ENCODE peak calls at places on chromosomes 2 and 18, in nine cellular contexts. One of them, this sample, is unnamed.

GRCh38 chr2:120109186-120110061 is 96.5 kb downstream of the EPB41L5 start:
- DNase-seq in heart left ventricle: no peak
- DNase-seq in omental fat pad: no peak
- DNase-seq in HFFc6: peak; percentile 55
- DNase-seq in HTR-8/SVneo: peak; percentile 21
- DNase-seq in activated T-helper 9 cell treated with anti-CD3 and anti-CD28 coated beads, Interleukin-2, amount 50 U/mL, for 16 hours: no peak
- DNase-seq in epithelial cell of esophagus: peak; percentile 62
- DNase-seq in AG20443: peak; percentile 24
- DNase-seq in stimulated activated naive CD8-positive, alpha-beta T cell treated with anti-CD3 and anti-CD28 coated beads, Interleukin-15, Interleukin-2, amounts not matched to agents 100 U/mL and 50 U/mL, for 24 hours: no peak
- DNase-seq in this sample: no peak

GRCh38 chr2:3265981-3266726 is 111.5 kb downstream of the EIPR1 start:
- DNase-seq in epithelial cell of esophagus: no peak
- DNase-seq in omental fat pad: no peak
- DNase-seq in AG20443: no peak
- DNase-seq in HFFc6: no peak
- DNase-seq in stimulated activated naive CD8-positive, alpha-beta T cell treated with anti-CD3 and anti-CD28 coated beads, Interleukin-15, Interleukin-2, amounts not matched to agents 100 U/mL and 50 U/mL, for 24 hours: no peak
- DNase-seq in activated T-helper 9 cell treated with anti-CD3 and anti-CD28 coated beads, Interleukin-2, amount 50 U/mL, for 16 hours: no peak
- DNase-seq in heart left ventricle: no peak
- DNase-seq in HTR-8/SVneo: no peak
- DNase-seq in this sample: no peak

GRCh38 chr2:98134138-98134537 is 47.2 kb downstream of the VWA3B start:
- DNase-seq in HFFc6: no peak
- DNase-seq in HTR-8/SVneo: no peak
- DNase-seq in epithelial cell of esophagus: peak; percentile 21
- DNase-seq in AG20443: no peak
- DNase-seq in omental fat pad: no peak
- DNase-seq in heart left ventricle: peak; percentile 56
- DNase-seq in activated T-helper 9 cell treated with anti-CD3 and anti-CD28 coated beads, Interleukin-2, amount 50 U/mL, for 16 hours: peak; percentile 5
- DNase-seq in stimulated activated naive CD8-positive, alpha-beta T cell treated with anti-CD3 and anti-CD28 coated beads, Interleukin-15, Interleukin-2, amounts not matched to agents 100 U/mL and 50 U/mL, for 24 hours: peak; percentile 72
- DNase-seq in this sample: no peak

GRCh38 chr2:64594563-64594989 is 59.1 kb downstream of the SERTAD2 start:
- DNase-seq in stimulated activated naive CD8-positive, alpha-beta T cell treated with anti-CD3 and anti-CD28 coated beads, Interleukin-15, Interleukin-2, amounts not matched to agents 100 U/mL and 50 U/mL, for 24 hours: no peak
- DNase-seq in activated T-helper 9 cell treated with anti-CD3 and anti-CD28 coated beads, Interleukin-2, amount 50 U/mL, for 16 hours: no peak
- DNase-seq in HFFc6: peak; percentile 80
- DNase-seq in heart left ventricle: no peak
- DNase-seq in HTR-8/SVneo: no peak
- DNase-seq in AG20443: peak; percentile 55
- DNase-seq in epithelial cell of esophagus: peak; percentile 81
- DNase-seq in omental fat pad: no peak
- DNase-seq in this sample: no peak

GRCh38 chr2:181188605-181189004 is 208.2 kb downstream of the UBE2E3 start:
- DNase-seq in HTR-8/SVneo: no peak
- DNase-seq in HFFc6: no peak
- DNase-seq in heart left ventricle: no peak
- DNase-seq in epithelial cell of esophagus: no peak
- DNase-seq in omental fat pad: no peak
- DNase-seq in activated T-helper 9 cell treated with anti-CD3 and anti-CD28 coated beads, Interleukin-2, amount 50 U/mL, for 16 hours: no peak
- DNase-seq in AG20443: no peak
- DNase-seq in stimulated activated naive CD8-positive, alpha-beta T cell treated with anti-CD3 and anti-CD28 coated beads, Interleukin-15, Interleukin-2, amounts not matched to agents 100 U/mL and 50 U/mL, for 24 hours: no peak
- DNase-seq in this sample: no peak

GRCh38 chr2:237471457-237472186 is 15.4 kb upstream of the MLPH start:
- DNase-seq in HTR-8/SVneo: peak; percentile 72
- DNase-seq in AG20443: peak; percentile 81
- DNase-seq in stimulated activated naive CD8-positive, alpha-beta T cell treated with anti-CD3 and anti-CD28 coated beads, Interleukin-15, Interleukin-2, amounts not matched to agents 100 U/mL and 50 U/mL, for 24 hours: peak; percentile 61
- DNase-seq in HFFc6: peak; percentile 64
- DNase-seq in heart left ventricle: peak; percentile 62
- DNase-seq in omental fat pad: no peak
- DNase-seq in activated T-helper 9 cell treated with anti-CD3 and anti-CD28 coated beads, Interleukin-2, amount 50 U/mL, for 16 hours: no peak
- DNase-seq in epithelial cell of esophagus: peak; percentile 49
- DNase-seq in this sample: no peak

GRCh38 chr2:239293450-239294430 is 107.1 kb downstream of the HDAC4 start:
- DNase-seq in heart left ventricle: no peak
- DNase-seq in HFFc6: no peak
- DNase-seq in AG20443: no peak
- DNase-seq in stimulated activated naive CD8-positive, alpha-beta T cell treated with anti-CD3 and anti-CD28 coated beads, Interleukin-15, Interleukin-2, amounts not matched to agents 100 U/mL and 50 U/mL, for 24 hours: peak; percentile 69
- DNase-seq in HTR-8/SVneo: no peak
- DNase-seq in omental fat pad: no peak
- DNase-seq in epithelial cell of esophagus: no peak
- DNase-seq in activated T-helper 9 cell treated with anti-CD3 and anti-CD28 coated beads, Interleukin-2, amount 50 U/mL, for 16 hours: peak; percentile 55
- DNase-seq in this sample: no peak

GRCh38 chr2:238098854-238099708 is 1.1 kb upstream of the ESPNL start:
- DNase-seq in heart left ventricle: no peak
- DNase-seq in activated T-helper 9 cell treated with anti-CD3 and anti-CD28 coated beads, Interleukin-2, amount 50 U/mL, for 16 hours: no peak
- DNase-seq in stimulated activated naive CD8-positive, alpha-beta T cell treated with anti-CD3 and anti-CD28 coated beads, Interleukin-15, Interleukin-2, amounts not matched to agents 100 U/mL and 50 U/mL, for 24 hours: no peak
- DNase-seq in AG20443: peak; percentile 3
- DNase-seq in omental fat pad: no peak
- DNase-seq in epithelial cell of esophagus: no peak
- DNase-seq in HTR-8/SVneo: no peak
- DNase-seq in HFFc6: no peak
- DNase-seq in this sample: no peak

GRCh38 chr2:199404841-199405240 is 52.9 kb downstream of the SATB2 start:
- DNase-seq in epithelial cell of esophagus: peak; percentile 19
- DNase-seq in heart left ventricle: no peak
- DNase-seq in HTR-8/SVneo: no peak
- DNase-seq in omental fat pad: no peak
- DNase-seq in activated T-helper 9 cell treated with anti-CD3 and anti-CD28 coated beads, Interleukin-2, amount 50 U/mL, for 16 hours: no peak
- DNase-seq in HFFc6: peak; percentile 56
- DNase-seq in stimulated activated naive CD8-positive, alpha-beta T cell treated with anti-CD3 and anti-CD28 coated beads, Interleukin-15, Interleukin-2, amounts not matched to agents 100 U/mL and 50 U/mL, for 24 hours: no peak
- DNase-seq in AG20443: peak; percentile 39
- DNase-seq in this sample: no peak

GRCh38 chr2:226489765-226490164 is 309.9 kb downstream of the IRS1 start:
- DNase-seq in heart left ventricle: no peak
- DNase-seq in HTR-8/SVneo: peak; percentile 34
- DNase-seq in AG20443: peak; percentile 70
- DNase-seq in epithelial cell of esophagus: peak; percentile 87
- DNase-seq in activated T-helper 9 cell treated with anti-CD3 and anti-CD28 coated beads, Interleukin-2, amount 50 U/mL, for 16 hours: no peak
- DNase-seq in stimulated activated naive CD8-positive, alpha-beta T cell treated with anti-CD3 and anti-CD28 coated beads, Interleukin-15, Interleukin-2, amounts not matched to agents 100 U/mL and 50 U/mL, for 24 hours: no peak
- DNase-seq in HFFc6: peak; percentile 76
- DNase-seq in omental fat pad: no peak
- DNase-seq in this sample: no peak

GRCh38 chr18:13361422-13361821 is 142.9 kb downstream of the LDLRAD4 start:
- DNase-seq in omental fat pad: no peak
- DNase-seq in HTR-8/SVneo: no peak
- DNase-seq in activated T-helper 9 cell treated with anti-CD3 and anti-CD28 coated beads, Interleukin-2, amount 50 U/mL, for 16 hours: no peak
- DNase-seq in heart left ventricle: no peak
- DNase-seq in epithelial cell of esophagus: no peak
- DNase-seq in stimulated activated naive CD8-positive, alpha-beta T cell treated with anti-CD3 and anti-CD28 coated beads, Interleukin-15, Interleukin-2, amounts not matched to agents 100 U/mL and 50 U/mL, for 24 hours: no peak
- DNase-seq in HFFc6: no peak
- DNase-seq in AG20443: no peak
- DNase-seq in this sample: no peak

GRCh38 chr2:60882971-60883753 is 1.8 kb downstream of the REL start:
- DNase-seq in stimulated activated naive CD8-positive, alpha-beta T cell treated with anti-CD3 and anti-CD28 coated beads, Interleukin-15, Interleukin-2, amounts not matched to agents 100 U/mL and 50 U/mL, for 24 hours: peak; percentile 45
- DNase-seq in omental fat pad: no peak
- DNase-seq in HFFc6: no peak
- DNase-seq in heart left ventricle: no peak
- DNase-seq in AG20443: no peak
- DNase-seq in activated T-helper 9 cell treated with anti-CD3 and anti-CD28 coated beads, Interleukin-2, amount 50 U/mL, for 16 hours: no peak
- DNase-seq in HTR-8/SVneo: no peak
- DNase-seq in epithelial cell of esophagus: peak; percentile 18
- DNase-seq in this sample: no peak

GRCh38 chr18:22026362-22026761 is 143.0 kb upstream of the GATA6 start:
- DNase-seq in HFFc6: no peak
- DNase-seq in activated T-helper 9 cell treated with anti-CD3 and anti-CD28 coated beads, Interleukin-2, amount 50 U/mL, for 16 hours: no peak
- DNase-seq in AG20443: no peak
- DNase-seq in stimulated activated naive CD8-positive, alpha-beta T cell treated with anti-CD3 and anti-CD28 coated beads, Interleukin-15, Interleukin-2, amounts not matched to agents 100 U/mL and 50 U/mL, for 24 hours: no peak
- DNase-seq in HTR-8/SVneo: no peak
- DNase-seq in epithelial cell of esophagus: no peak
- DNase-seq in heart left ventricle: no peak
- DNase-seq in omental fat pad: no peak
- DNase-seq in this sample: no peak

GRCh38 chr2:108128226-108128786 is 111.5 kb upstream of the SULT1C3 start:
- DNase-seq in AG20443: no peak
- DNase-seq in omental fat pad: no peak
- DNase-seq in activated T-helper 9 cell treated with anti-CD3 and anti-CD28 coated beads, Interleukin-2, amount 50 U/mL, for 16 hours: no peak
- DNase-seq in HTR-8/SVneo: no peak
- DNase-seq in epithelial cell of esophagus: no peak
- DNase-seq in stimulated activated naive CD8-positive, alpha-beta T cell treated with anti-CD3 and anti-CD28 coated beads, Interleukin-15, Interleukin-2, amounts not matched to agents 100 U/mL and 50 U/mL, for 24 hours: no peak
- DNase-seq in HFFc6: no peak
- DNase-seq in heart left ventricle: no peak
- DNase-seq in this sample: no peak

GRCh38 chr2:104854507-104855173 is 725 bp downstream of the POU3F3 start:
- DNase-seq in epithelial cell of esophagus: no peak
- DNase-seq in heart left ventricle: no peak
- DNase-seq in activated T-helper 9 cell treated with anti-CD3 and anti-CD28 coated beads, Interleukin-2, amount 50 U/mL, for 16 hours: no peak
- DNase-seq in stimulated activated naive CD8-positive, alpha-beta T cell treated with anti-CD3 and anti-CD28 coated beads, Interleukin-15, Interleukin-2, amounts not matched to agents 100 U/mL and 50 U/mL, for 24 hours: no peak
- DNase-seq in omental fat pad: no peak
- DNase-seq in HFFc6: no peak
- DNase-seq in HTR-8/SVneo: no peak
- DNase-seq in AG20443: no peak
- DNase-seq in this sample: no peak

GRCh38 chr2:174438146-174438886 is 42.8 kb downstream of the SCRN3 start:
- DNase-seq in HTR-8/SVneo: no peak
- DNase-seq in activated T-helper 9 cell treated with anti-CD3 and anti-CD28 coated beads, Interleukin-2, amount 50 U/mL, for 16 hours: no peak
- DNase-seq in stimulated activated naive CD8-positive, alpha-beta T cell treated with anti-CD3 and anti-CD28 coated beads, Interleukin-15, Interleukin-2, amounts not matched to agents 100 U/mL and 50 U/mL, for 24 hours: no peak
- DNase-seq in AG20443: no peak
- DNase-seq in HFFc6: no peak
- DNase-seq in omental fat pad: no peak
- DNase-seq in epithelial cell of esophagus: no peak
- DNase-seq in heart left ventricle: peak; percentile 64
- DNase-seq in this sample: no peak

GRCh38 chr2:6721395-6721794 is 144.3 kb downstream of the CMPK2 start:
- DNase-seq in heart left ventricle: no peak
- DNase-seq in activated T-helper 9 cell treated with anti-CD3 and anti-CD28 coated beads, Interleukin-2, amount 50 U/mL, for 16 hours: no peak
- DNase-seq in HFFc6: no peak
- DNase-seq in AG20443: no peak
- DNase-seq in stimulated activated naive CD8-positive, alpha-beta T cell treated with anti-CD3 and anti-CD28 coated beads, Interleukin-15, Interleukin-2, amounts not matched to agents 100 U/mL and 50 U/mL, for 24 hours: no peak
- DNase-seq in HTR-8/SVneo: no peak
- DNase-seq in omental fat pad: no peak
- DNase-seq in epithelial cell of esophagus: no peak
- DNase-seq in this sample: no peak

GRCh38 chr2:61536086-61536722 is 2.0 kb downstream of the XPO1 start:
- DNase-seq in omental fat pad: no peak
- DNase-seq in heart left ventricle: peak; percentile 93
- DNase-seq in epithelial cell of esophagus: peak; percentile 94
- DNase-seq in HFFc6: peak; percentile 26
- DNase-seq in activated T-helper 9 cell treated with anti-CD3 and anti-CD28 coated beads, Interleukin-2, amount 50 U/mL, for 16 hours: no peak
- DNase-seq in HTR-8/SVneo: no peak
- DNase-seq in AG20443: no peak
- DNase-seq in stimulated activated naive CD8-positive, alpha-beta T cell treated with anti-CD3 and anti-CD28 coated beads, Interleukin-15, Interleukin-2, amounts not matched to agents 100 U/mL and 50 U/mL, for 24 hours: no peak
- DNase-seq in this sample: no peak

GRCh38 chr2:190137561-190137960 is 75.0 kb upstream of the MSTN start:
- DNase-seq in activated T-helper 9 cell treated with anti-CD3 and anti-CD28 coated beads, Interleukin-2, amount 50 U/mL, for 16 hours: no peak
- DNase-seq in AG20443: peak; percentile 49
- DNase-seq in epithelial cell of esophagus: no peak
- DNase-seq in stimulated activated naive CD8-positive, alpha-beta T cell treated with anti-CD3 and anti-CD28 coated beads, Interleukin-15, Interleukin-2, amounts not matched to agents 100 U/mL and 50 U/mL, for 24 hours: no peak
- DNase-seq in HFFc6: no peak
- DNase-seq in HTR-8/SVneo: no peak
- DNase-seq in omental fat pad: no peak
- DNase-seq in heart left ventricle: no peak
- DNase-seq in this sample: no peak

GRCh38 chr18:49849331-49850217 is 36.2 kb upstream of the ACAA2 start:
- DNase-seq in heart left ventricle: peak; percentile 81
- DNase-seq in HFFc6: peak; percentile 87
- DNase-seq in activated T-helper 9 cell treated with anti-CD3 and anti-CD28 coated beads, Interleukin-2, amount 50 U/mL, for 16 hours: no peak
- DNase-seq in HTR-8/SVneo: peak; percentile 90
- DNase-seq in AG20443: peak; percentile 83
- DNase-seq in omental fat pad: peak; percentile 42
- DNase-seq in epithelial cell of esophagus: peak; percentile 97
- DNase-seq in stimulated activated naive CD8-positive, alpha-beta T cell treated with anti-CD3 and anti-CD28 coated beads, Interleukin-15, Interleukin-2, amounts not matched to agents 100 U/mL and 50 U/mL, for 24 hours: no peak
- DNase-seq in this sample: no peak

GRCh38 chr2:27370816-27371620 is 602 bp downstream of the SNX17 start:
- DNase-seq in stimulated activated naive CD8-positive, alpha-beta T cell treated with anti-CD3 and anti-CD28 coated beads, Interleukin-15, Interleukin-2, amounts not matched to agents 100 U/mL and 50 U/mL, for 24 hours: peak; percentile 50
- DNase-seq in epithelial cell of esophagus: peak; percentile 71
- DNase-seq in heart left ventricle: peak; percentile 61
- DNase-seq in omental fat pad: no peak
- DNase-seq in HFFc6: peak; percentile 34
- DNase-seq in AG20443: no peak
- DNase-seq in HTR-8/SVneo: no peak
- DNase-seq in activated T-helper 9 cell treated with anti-CD3 and anti-CD28 coated beads, Interleukin-2, amount 50 U/mL, for 16 hours: no peak
- DNase-seq in this sample: no peak

GRCh38 chr2:106990307-106990706 is 104.3 kb upstream of the ST6GAL2 start:
- DNase-seq in omental fat pad: no peak
- DNase-seq in heart left ventricle: no peak
- DNase-seq in epithelial cell of esophagus: no peak
- DNase-seq in stimulated activated naive CD8-positive, alpha-beta T cell treated with anti-CD3 and anti-CD28 coated beads, Interleukin-15, Interleukin-2, amounts not matched to agents 100 U/mL and 50 U/mL, for 24 hours: no peak
- DNase-seq in HTR-8/SVneo: no peak
- DNase-seq in HFFc6: peak; percentile 79
- DNase-seq in activated T-helper 9 cell treated with anti-CD3 and anti-CD28 coated beads, Interleukin-2, amount 50 U/mL, for 16 hours: no peak
- DNase-seq in AG20443: peak; percentile 75
- DNase-seq in this sample: no peak

GRCh38 chr2:153912798-153913396 is 41.2 kb downstream of the GALNT13 start:
- DNase-seq in epithelial cell of esophagus: no peak
- DNase-seq in omental fat pad: no peak
- DNase-seq in stimulated activated naive CD8-positive, alpha-beta T cell treated with anti-CD3 and anti-CD28 coated beads, Interleukin-15, Interleukin-2, amounts not matched to agents 100 U/mL and 50 U/mL, for 24 hours: no peak
- DNase-seq in HTR-8/SVneo: no peak
- DNase-seq in heart left ventricle: no peak
- DNase-seq in AG20443: no peak
- DNase-seq in HFFc6: no peak
- DNase-seq in activated T-helper 9 cell treated with anti-CD3 and anti-CD28 coated beads, Interleukin-2, amount 50 U/mL, for 16 hours: no peak
- DNase-seq in this sample: no peak

GRCh38 chr2:205681836-205682238 is 464 bp upstream of the NRP2 start:
- DNase-seq in HTR-8/SVneo: no peak
- DNase-seq in heart left ventricle: no peak
- DNase-seq in AG20443: peak; percentile 26
- DNase-seq in HFFc6: no peak
- DNase-seq in epithelial cell of esophagus: peak; percentile 37
- DNase-seq in activated T-helper 9 cell treated with anti-CD3 and anti-CD28 coated beads, Interleukin-2, amount 50 U/mL, for 16 hours: no peak
- DNase-seq in omental fat pad: no peak
- DNase-seq in stimulated activated naive CD8-positive, alpha-beta T cell treated with anti-CD3 and anti-CD28 coated beads, Interleukin-15, Interleukin-2, amounts not matched to agents 100 U/mL and 50 U/mL, for 24 hours: no peak
- DNase-seq in this sample: no peak

GRCh38 chr2:120819720-120820210 is 84.1 kb downstream of the GLI2 start:
- DNase-seq in HFFc6: no peak
- DNase-seq in HTR-8/SVneo: no peak
- DNase-seq in AG20443: no peak
- DNase-seq in heart left ventricle: no peak
- DNase-seq in stimulated activated naive CD8-positive, alpha-beta T cell treated with anti-CD3 and anti-CD28 coated beads, Interleukin-15, Interleukin-2, amounts not matched to agents 100 U/mL and 50 U/mL, for 24 hours: no peak
- DNase-seq in epithelial cell of esophagus: no peak
- DNase-seq in activated T-helper 9 cell treated with anti-CD3 and anti-CD28 coated beads, Interleukin-2, amount 50 U/mL, for 16 hours: no peak
- DNase-seq in omental fat pad: no peak
- DNase-seq in this sample: no peak

GRCh38 chr2:65033178-65033577 is 23.0 kb upstream of the CEP68 start:
- DNase-seq in epithelial cell of esophagus: no peak
- DNase-seq in AG20443: peak; percentile 26
- DNase-seq in activated T-helper 9 cell treated with anti-CD3 and anti-CD28 coated beads, Interleukin-2, amount 50 U/mL, for 16 hours: no peak
- DNase-seq in heart left ventricle: no peak
- DNase-seq in stimulated activated naive CD8-positive, alpha-beta T cell treated with anti-CD3 and anti-CD28 coated beads, Interleukin-15, Interleukin-2, amounts not matched to agents 100 U/mL and 50 U/mL, for 24 hours: no peak
- DNase-seq in HTR-8/SVneo: no peak
- DNase-seq in omental fat pad: no peak
- DNase-seq in HFFc6: no peak
- DNase-seq in this sample: no peak

GRCh38 chr2:65913914-65914786 is 481.8 kb upstream of the SPRED2 start:
- DNase-seq in activated T-helper 9 cell treated with anti-CD3 and anti-CD28 coated beads, Interleukin-2, amount 50 U/mL, for 16 hours: no peak
- DNase-seq in omental fat pad: no peak
- DNase-seq in HFFc6: no peak
- DNase-seq in HTR-8/SVneo: no peak
- DNase-seq in AG20443: no peak
- DNase-seq in stimulated activated naive CD8-positive, alpha-beta T cell treated with anti-CD3 and anti-CD28 coated beads, Interleukin-15, Interleukin-2, amounts not matched to agents 100 U/mL and 50 U/mL, for 24 hours: no peak
- DNase-seq in heart left ventricle: no peak
- DNase-seq in epithelial cell of esophagus: no peak
- DNase-seq in this sample: no peak

GRCh38 chr2:135829420-135829983 is 7.5 kb downstream of the LCT start:
- DNase-seq in epithelial cell of esophagus: no peak
- DNase-seq in omental fat pad: no peak
- DNase-seq in stimulated activated naive CD8-positive, alpha-beta T cell treated with anti-CD3 and anti-CD28 coated beads, Interleukin-15, Interleukin-2, amounts not matched to agents 100 U/mL and 50 U/mL, for 24 hours: no peak
- DNase-seq in AG20443: no peak
- DNase-seq in heart left ventricle: no peak
- DNase-seq in HFFc6: no peak
- DNase-seq in HTR-8/SVneo: no peak
- DNase-seq in activated T-helper 9 cell treated with anti-CD3 and anti-CD28 coated beads, Interleukin-2, amount 50 U/mL, for 16 hours: no peak
- DNase-seq in this sample: no peak

GRCh38 chr2:118654945-118655344 is 192.5 kb downstream of the EN1 start:
- DNase-seq in epithelial cell of esophagus: no peak
- DNase-seq in AG20443: no peak
- DNase-seq in stimulated activated naive CD8-positive, alpha-beta T cell treated with anti-CD3 and anti-CD28 coated beads, Interleukin-15, Interleukin-2, amounts not matched to agents 100 U/mL and 50 U/mL, for 24 hours: no peak
- DNase-seq in HTR-8/SVneo: no peak
- DNase-seq in HFFc6: no peak
- DNase-seq in heart left ventricle: no peak
- DNase-seq in activated T-helper 9 cell treated with anti-CD3 and anti-CD28 coated beads, Interleukin-2, amount 50 U/mL, for 16 hours: no peak
- DNase-seq in omental fat pad: no peak
- DNase-seq in this sample: no peak

GRCh38 chr18:355678-356077 is 87.8 kb upstream of the THOC1 start:
- DNase-seq in HFFc6: no peak
- DNase-seq in heart left ventricle: no peak
- DNase-seq in epithelial cell of esophagus: no peak
- DNase-seq in HTR-8/SVneo: no peak
- DNase-seq in AG20443: no peak
- DNase-seq in omental fat pad: no peak
- DNase-seq in stimulated activated naive CD8-positive, alpha-beta T cell treated with anti-CD3 and anti-CD28 coated beads, Interleukin-15, Interleukin-2, amounts not matched to agents 100 U/mL and 50 U/mL, for 24 hours: no peak
- DNase-seq in activated T-helper 9 cell treated with anti-CD3 and anti-CD28 coated beads, Interleukin-2, amount 50 U/mL, for 16 hours: no peak
- DNase-seq in this sample: no peak

GRCh38 chr2:33425156-33425555 is 51.3 kb upstream of the RASGRP3 start:
- DNase-seq in heart left ventricle: no peak
- DNase-seq in omental fat pad: no peak
- DNase-seq in AG20443: no peak
- DNase-seq in HFFc6: peak; percentile 31
- DNase-seq in epithelial cell of esophagus: no peak
- DNase-seq in HTR-8/SVneo: no peak
- DNase-seq in activated T-helper 9 cell treated with anti-CD3 and anti-CD28 coated beads, Interleukin-2, amount 50 U/mL, for 16 hours: no peak
- DNase-seq in stimulated activated naive CD8-positive, alpha-beta T cell treated with anti-CD3 and anti-CD28 coated beads, Interleukin-15, Interleukin-2, amounts not matched to agents 100 U/mL and 50 U/mL, for 24 hours: no peak
- DNase-seq in this sample: no peak

This sample was measured in NK-92 treated with Interleukin-12 subunit alpha and Interleukin-12 subunit beta, amount 100 ng/mL, for 24 hours.